ENCODE peak calls at places on chromosomes 1 and 21, in nine cellular contexts. G is uterus, J is H1, M is stomach, I is lower leg skin, F is IMR-90, Y is esophagus squamous epithelium, K is right lobe of liver, U is transverse colon. Q is an unnamed sample.

GRCh38 chr1:199742547-199742946 is 285.0 kb upstream of the NR5A2 start:
- DNase-seq in G (no peak), J (no peak), M (no peak), I (no peak), F (peak), Y (no peak), K (no peak), U (no peak), Q (no peak)

GRCh38 chr1:10109372-10109771 is 76.6 kb downstream of the UBE4B start:
- DNase-seq in G (no peak), J (no peak), M (no peak), I (no peak), F (no peak), Y (no peak), K (no peak), U (no peak), Q (no peak)

GRCh38 chr1:247535402-247535801 is 838 bp downstream of the OR2C3 start:
- DNase-seq in G (no peak), J (no peak), M (no peak), I (no peak), F (no peak), Y (no peak), K (no peak), U (no peak), Q (no peak)

GRCh38 chr1:42680921-42681683 is 1.1 kb upstream of the YBX1 start:
- DNase-seq in G (no peak), J (no peak), M (no peak), I (no peak), F (no peak), Y (no peak), K (no peak), U (no peak), Q (no peak)

GRCh38 chr1:151993084-151993733 is 450 bp downstream of the S100A10 start:
- DNase-seq in G (peak), J (peak), M (peak), I (peak), F (no peak), Y (no peak), K (peak), U (peak), Q (no peak)

GRCh38 chr21:42684109-42684916 is 30.9 kb downstream of the PDE9A start:
- DNase-seq in G (no peak), J (no peak), M (no peak), I (no peak), F (no peak), Y (no peak), K (no peak), U (no peak), Q (no peak)

GRCh38 chr21:24976238-24976637 is 631.0 kb downstream of the MRPL39 start:
- DNase-seq in G (no peak), J (no peak), M (no peak), I (no peak), F (no peak), Y (no peak), K (no peak), U (no peak), Q (no peak)

GRCh38 chr1:89363196-89363595 is 663 bp upstream of the GBP6 start:
- DNase-seq in G (no peak), J (no peak), M (no peak), I (no peak), F (peak), Y (no peak), K (no peak), U (no peak), Q (no peak)

GRCh38 chr1:178172939-178173338 is 79.0 kb downstream of the RASAL2 start:
- DNase-seq in G (no peak), J (no peak), M (no peak), I (no peak), F (peak), Y (no peak), K (no peak), U (no peak), Q (no peak)

GRCh38 chr1:179953974-179954493 is 576 bp upstream of the CEP350 start:
- DNase-seq in G (peak), J (peak), M (no peak), I (no peak), F (peak), Y (no peak), K (no peak), U (peak), Q (peak)

GRCh38 chr1:116496380-116496779 is 74.4 kb downstream of the CD58 start:
- DNase-seq in G (peak), J (no peak), M (no peak), I (peak), F (peak), Y (no peak), K (peak), U (no peak), Q (peak)

GRCh38 chr1:217067642-217068041 is 344.4 kb upstream of the ESRRG start:
- DNase-seq in G (no peak), J (no peak), M (no peak), I (no peak), F (no peak), Y (no peak), K (no peak), U (no peak), Q (no peak)

GRCh38 chr1:57101171-57101570 is 135.4 kb upstream of the C8B start:
- DNase-seq in G (no peak), J (no peak), M (no peak), I (no peak), F (peak), Y (no peak), K (no peak), U (no peak), Q (no peak)

GRCh38 chr21:39850333-39850732 is 16.9 kb upstream of the PCP4 start:
- DNase-seq in G (no peak), J (no peak), M (no peak), I (no peak), F (no peak), Y (no peak), K (no peak), U (no peak), Q (no peak)

GRCh38 chr1:29397256-29397590 is 160.9 kb downstream of the PTPRU start:
- DNase-seq in G (no peak), J (no peak), M (no peak), I (no peak), F (no peak), Y (no peak), K (no peak), U (no peak), Q (no peak)

GRCh38 chr1:43861337-43861736 is 72.3 kb upstream of the ARTN start:
- DNase-seq in G (no peak), J (no peak), M (no peak), I (peak), F (peak), Y (no peak), K (no peak), U (no peak), Q (no peak)

GRCh38 chr1:203534526-203534925 is 40.6 kb downstream of the OPTC start:
- DNase-seq in G (peak), J (no peak), M (no peak), I (no peak), F (peak), Y (no peak), K (no peak), U (peak), Q (peak)

GRCh38 chr1:54051936-54052469 is 1.0 kb downstream of the TMEM59 start:
- DNase-seq in G (no peak), J (no peak), M (no peak), I (no peak), F (no peak), Y (no peak), K (no peak), U (peak), Q (no peak)

GRCh38 chr1:223074427-223074826 is 68.6 kb downstream of the TLR5 start:
- DNase-seq in G (no peak), J (no peak), M (no peak), I (no peak), F (no peak), Y (no peak), K (no peak), U (no peak), Q (no peak)

GRCh38 chr1:234900601-234901000 is 228.0 kb downstream of the TOMM20 start:
- DNase-seq in G (no peak), J (no peak), M (no peak), I (no peak), F (no peak), Y (no peak), K (no peak), U (no peak), Q (peak)

GRCh38 chr1:17416389-17416788 is 23.1 kb downstream of the RCC2 start:
- DNase-seq in G (no peak), J (no peak), M (no peak), I (no peak), F (no peak), Y (no peak), K (no peak), U (no peak), Q (no peak)

GRCh38 chr21:28325618-28326017 is 667.1 kb downstream of the LTN1 start:
- DNase-seq in G (no peak), J (no peak), M (no peak), I (no peak), F (no peak), Y (no peak), K (no peak), U (no peak), Q (no peak)

GRCh38 chr21:42468511-42469131 is 27.4 kb downstream of the RSPH1 start:
- DNase-seq in G (no peak), J (no peak), M (no peak), I (peak), F (no peak), Y (no peak), K (peak), U (peak), Q (no peak)

GRCh38 chr1:18192182-18192581 is 84.6 kb downstream of the IGSF21 start:
- DNase-seq in G (no peak), J (no peak), M (no peak), I (no peak), F (no peak), Y (no peak), K (no peak), U (no peak), Q (no peak)

GRCh38 chr1:179820216-179820970 is 57.2 kb downstream of the TOR1AIP2 start:
- DNase-seq in G (no peak), J (no peak), M (no peak), I (peak), F (no peak), Y (no peak), K (no peak), U (no peak), Q (no peak)

GRCh38 chr1:198102454-198102791 is 54.4 kb upstream of the NEK7 start:
- DNase-seq in G (no peak), J (no peak), M (no peak), I (no peak), F (peak), Y (no peak), K (no peak), U (no peak), Q (no peak)

GRCh38 chr1:3910049-3910731 is 10.1 kb upstream of the C1orf174 start:
- DNase-seq in G (no peak), J (no peak), M (no peak), I (no peak), F (no peak), Y (no peak), K (peak), U (no peak), Q (no peak)

GRCh38 chr1:205633421-205633976 is 1.7 kb upstream of the ELK4 start:
- DNase-seq in G (no peak), J (no peak), M (no peak), I (no peak), F (peak), Y (no peak), K (no peak), U (no peak), Q (no peak)

GRCh38 chr1:173903827-173904226 is 13.3 kb downstream of the SERPINC1 start:
- DNase-seq in G (no peak), J (no peak), M (no peak), I (no peak), F (no peak), Y (no peak), K (no peak), U (no peak), Q (no peak)

GRCh38 chr1:2226525-2227340 is 1.4 kb upstream of the SKI start:
- DNase-seq in G (peak), J (peak), M (no peak), I (peak), F (no peak), Y (no peak), K (peak), U (no peak), Q (no peak)

GRCh38 chr1:57843760-57844159 is 419.9 kb upstream of the DAB1 start:
- DNase-seq in G (no peak), J (no peak), M (no peak), I (no peak), F (no peak), Y (no peak), K (no peak), U (no peak), Q (no peak)

GRCh38 chr1:43442756-43443155 is 11.0 kb downstream of the HYI start:
- DNase-seq in G (peak), J (no peak), M (peak), I (peak), F (no peak), Y (no peak), K (no peak), U (peak), Q (no peak)

GRCh38 chr1:245301162-245301580 is 146.4 kb downstream of the KIF26B start:
- DNase-seq in G (no peak), J (no peak), M (no peak), I (no peak), F (peak), Y (no peak), K (no peak), U (no peak), Q (no peak)

GRCh38 chr1:212482352-212483153 is 49.8 kb downstream of the NENF start:
- DNase-seq in G (no peak), J (no peak), M (no peak), I (no peak), F (peak), Y (no peak), K (no peak), U (peak), Q (no peak)

GRCh38 chr1:228321478-228321877 is 85.2 kb downstream of the TRIM11 start:
- DNase-seq in G (no peak), J (no peak), M (peak), I (peak), F (no peak), Y (no peak), K (no peak), U (no peak), Q (no peak)

GRCh38 chr1:205066221-205066818 is 17.9 kb downstream of the TMEM81 start:
- DNase-seq in G (no peak), J (no peak), M (no peak), I (peak), F (no peak), Y (no peak), K (no peak), U (no peak), Q (no peak)

GRCh38 chr1:167465751-167466150 is 52.6 kb downstream of the CD247 start:
- DNase-seq in G (no peak), J (no peak), M (no peak), I (no peak), F (no peak), Y (no peak), K (no peak), U (no peak), Q (no peak)

GRCh38 chr1:162497723-162498441 is at the start of gene UHMK1:
- DNase-seq in G (peak), J (peak), M (peak), I (peak), F (peak), Y (peak), K (peak), U (peak), Q (peak)

DNA sequence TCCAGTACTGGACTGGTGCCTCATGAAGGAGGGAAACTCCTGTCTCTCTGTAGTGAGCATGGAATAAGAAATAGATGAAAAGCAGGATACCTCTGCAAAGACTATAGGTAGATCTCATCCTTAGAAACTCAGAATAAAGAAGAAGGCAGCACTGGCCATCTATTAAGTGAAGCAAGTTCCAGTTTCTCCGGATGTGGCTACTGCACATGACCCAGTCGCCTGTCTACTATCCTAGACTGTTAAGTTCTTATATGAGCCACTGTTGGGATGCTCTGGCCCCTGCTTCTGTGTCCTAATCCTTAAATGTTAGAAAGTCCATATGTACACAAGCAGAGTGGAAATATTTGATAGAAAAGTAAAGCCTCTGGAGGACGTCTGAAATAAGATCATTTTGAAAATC is 2.2 kb downstream of the FASLG start:
- DNase-seq in G (no peak), J (no peak), M (no peak), I (no peak), F (no peak), Y (no peak), K (no peak), U (no peak), Q (no peak)
- TF ChIP-seq POLR2A in G (no peak), J (no peak), M (no peak), I (no peak), F (no peak), Y (no peak), K (no peak), U (no peak), Q (no peak)

DNA sequence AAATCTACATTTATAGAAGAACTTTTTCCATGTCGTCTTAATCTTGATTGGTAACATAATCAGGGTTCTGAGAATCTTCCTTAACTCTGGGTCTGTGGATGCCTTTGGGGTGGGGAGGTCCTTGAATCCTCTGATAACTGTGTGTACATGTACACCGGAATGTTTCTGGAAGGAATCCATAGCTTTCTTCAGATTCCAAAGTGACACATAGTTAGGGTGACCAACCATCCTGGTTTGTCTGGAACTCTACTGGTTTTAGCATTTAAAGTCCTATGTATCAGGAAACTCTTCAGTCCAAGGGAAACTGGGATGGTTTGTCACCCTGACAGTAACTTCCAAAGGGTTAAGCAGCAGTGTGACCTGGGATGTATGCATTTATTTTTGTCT is 16.8 kb downstream of the STRIP1 start:
- DNase-seq in G (no peak), J (no peak), M (no peak), I (no peak), F (peak), Y (no peak), K (no peak), U (no peak), Q (no peak)
- H3K4me3 ChIP-seq in G (no peak), J (no peak), M (no peak), I (no peak), F (no peak), Y (no peak), K (no peak), U (no peak), Q (no peak)

DNA sequence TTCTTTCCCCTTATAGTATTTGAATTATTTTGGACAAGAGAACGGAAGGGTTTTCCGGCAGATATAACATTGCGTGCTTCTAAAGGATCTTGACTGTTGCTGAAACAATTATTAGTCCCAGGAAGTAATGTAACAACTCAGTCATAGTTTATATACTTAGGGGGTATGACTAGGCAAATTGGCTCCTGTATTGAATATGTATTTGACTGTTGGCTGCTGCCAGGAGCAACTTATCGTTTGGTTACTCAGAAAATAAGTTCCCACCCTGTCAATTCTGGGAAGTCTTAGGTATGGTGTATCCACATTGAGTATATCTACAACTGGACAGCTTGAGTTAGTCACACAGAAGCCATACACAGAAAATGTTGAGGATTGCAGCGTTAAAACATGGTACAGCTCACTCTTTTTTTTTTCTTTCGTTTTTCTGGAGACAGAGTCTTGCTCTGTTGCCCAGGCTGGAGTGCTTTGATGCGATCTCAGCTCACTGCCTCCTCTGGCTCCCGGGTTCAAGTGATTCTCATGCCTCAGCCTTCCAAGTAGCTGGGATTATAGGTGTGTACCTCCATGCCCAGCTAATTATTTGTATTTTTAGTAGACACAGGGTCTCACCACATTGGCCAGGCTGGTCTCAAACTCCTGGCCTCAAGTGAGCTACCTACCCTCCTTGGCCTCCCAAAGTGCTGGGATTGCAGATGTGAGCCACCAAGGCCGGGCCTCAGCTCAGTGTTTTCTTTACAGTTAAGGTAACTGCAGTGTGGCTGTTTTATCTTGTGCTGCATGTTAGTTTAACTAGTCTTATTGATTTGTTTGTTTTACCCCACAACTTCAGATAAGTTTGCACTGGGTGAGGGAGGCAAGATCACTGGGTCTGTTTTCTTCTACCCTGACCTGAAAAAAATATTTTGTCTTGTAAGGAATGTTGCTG is 10.2 kb downstream of the SMAP2 start:
- DNase-seq in G (no peak), J (no peak), M (peak), I (no peak), F (peak), Y (no peak), K (no peak), U (no peak), Q (no peak)
- TF ChIP-seq POLR2A in G (no peak), J (no peak), M (no peak), I (no peak), F (no peak), Y (no peak), K (no peak), U (no peak), Q (no peak)

GRCh38 chr1:26530898-26531598 is 1.5 kb downstream of the RPS6KA1 start:
- DNase-seq in G (no peak), J (peak), M (peak), I (no peak), F (peak), Y (no peak), K (no peak), U (peak), Q (no peak)

GRCh38 chr1:26530540-26530897 is 958 bp downstream of the RPS6KA1 start:
- DNase-seq in G (no peak), J (peak), M (no peak), I (no peak), F (no peak), Y (no peak), K (no peak), U (peak), Q (no peak)

GRCh38 chr1:26529655-26530539 is at the start of gene RPS6KA1:
- DNase-seq in G (peak), J (peak), M (peak), I (peak), F (peak), Y (no peak), K (peak), U (peak), Q (peak)

GRCh38 chr1:26533951-26534514 is 4.5 kb downstream of the RPS6KA1 start:
- DNase-seq in G (no peak), J (no peak), M (no peak), I (no peak), F (no peak), Y (no peak), K (no peak), U (no peak), Q (no peak)

DNA sequence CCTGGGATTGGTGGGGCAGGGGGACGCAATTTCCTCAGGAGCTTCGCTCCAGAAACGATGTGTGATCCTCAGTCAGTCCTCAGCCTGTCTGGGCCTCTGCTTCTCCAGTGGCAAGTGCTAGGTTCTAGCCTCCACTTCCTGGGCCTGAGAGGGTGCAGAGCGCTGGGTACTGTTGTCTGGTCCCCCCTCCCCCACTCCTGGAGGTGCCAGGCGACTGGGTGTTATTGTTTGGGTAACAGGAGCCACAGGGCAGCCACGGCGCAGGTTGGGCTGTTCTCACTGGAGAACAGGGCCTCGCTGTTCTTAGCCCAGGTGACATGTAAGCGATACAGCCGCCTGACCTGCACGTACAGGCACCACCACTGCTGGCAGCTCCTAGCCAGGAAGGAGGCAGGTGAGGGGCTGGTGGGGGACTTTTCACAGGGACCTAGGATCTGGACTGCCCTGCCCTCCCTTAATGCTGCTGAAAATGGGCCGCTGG is 2.1 kb downstream of the RPS6KA1 start:
- DNase-seq in G (no peak), J (no peak), M (peak), I (peak), F (no peak), Y (no peak), K (no peak), U (peak), Q (no peak)
- H3K4me3 ChIP-seq in G (no peak), J (peak), M (peak), I (no peak), F (no peak), Y (peak), K (no peak), U (no peak), Q (no peak)

GRCh38 chr1:33430751-33431593 is at the start of gene PHC2:
- DNase-seq in G (peak), J (peak), M (peak), I (peak), F (peak), Y (peak), K (peak), U (peak), Q (peak)
- TF ChIP-seq POLR2A in G (peak), J (no peak), M (no peak), I (no peak), F (no peak), Y (no peak), K (peak), U (no peak), Q (peak)

Q was measured in gastrocnemius medialis.